ENCODE peak calls at places on chromosomes 16 and 17, in four cellular contexts. B, P, Q and Z are unnamed samples.
A peak's percentile ranks its signal among the peaks of the same experiment; 100 is the strongest.

GRCh38 chr17:1649844-1650409 is at the start of gene RILP:
- DNase-seq in B (peak; percentile 89), Q (peak; percentile 68), P (peak; percentile 40), Z (peak; percentile 64)

GRCh38 chr17:34261568-34261967 is 6.5 kb downstream of the CCL2 start:
- DNase-seq in Q (no peak), P (no peak), B (no peak), Z (no peak)

GRCh38 chr17:33520404-33521032 is 227.4 kb upstream of the ASIC2 start:
- DNase-seq in B (no peak), Q (no peak), P (no peak), Z (no peak)

GRCh38 chr17:37824534-37825485 is 80.0 kb upstream of the HNF1B start:
- DNase-seq in B (no peak), P (peak; percentile 92), Q (peak; percentile 92), Z (peak; percentile 96)

GRCh38 chr17:57773557-57773956 is 28.5 kb upstream of the CCDC182 start:
- DNase-seq in P (no peak), B (no peak), Q (no peak), Z (no peak)

GRCh38 chr17:75762513-75763268 is 2.3 kb downstream of the GALK1 start:
- DNase-seq in P (no peak), B (no peak), Q (peak; percentile 56), Z (peak; percentile 66)

GRCh38 chr17:29643817-29644160 is 21.1 kb upstream of the CORO6 start:
- DNase-seq in B (no peak), P (no peak), Q (no peak), Z (no peak)

GRCh38 chr17:72590382-72590781 is 469.6 kb downstream of the SOX9 start:
- DNase-seq in P (peak; percentile 80), Q (peak; percentile 73), B (no peak), Z (peak; percentile 52)

GRCh38 chr17:32628645-32629044 is 141.9 kb downstream of the CDK5R1 start:
- DNase-seq in Q (no peak), B (no peak), P (no peak), Z (no peak)

GRCh38 chr16:12439443-12440232 is 364.0 kb downstream of the CPPED1 start:
- DNase-seq in Q (no peak), B (no peak), P (no peak), Z (no peak)

GRCh38 chr16:4415538-4416199 is 727 bp downstream of the CORO7 start:
- DNase-seq in P (peak; percentile 21), B (peak; percentile 59), Q (no peak), Z (no peak)

GRCh38 chr17:47801176-47801765 is 20.3 kb downstream of the OSBPL7 start:
- DNase-seq in P (no peak), B (no peak), Q (no peak), Z (no peak)

GRCh38 chr17:45414997-45415881 is 17.4 kb downstream of the ARHGAP27 start:
- DNase-seq in B (no peak), P (no peak), Q (no peak), Z (no peak)

GRCh38 chr16:22660441-22661160 is 149.9 kb downstream of the NPIPB5 start:
- DNase-seq in Q (peak; percentile 52), P (no peak), B (no peak), Z (no peak)

GRCh38 chr16:30780549-30780948 is 6.5 kb downstream of the ZNF629 start:
- DNase-seq in P (no peak), Q (no peak), B (no peak), Z (no peak)

GRCh38 chr17:49762148-49762941 is 1.6 kb downstream of the FAM117A start:
- DNase-seq in P (no peak), Q (peak; percentile 79), B (no peak), Z (peak; percentile 74)

GRCh38 chr16:83727018-83727417 is 80.8 kb upstream of the HSBP1 start:
- DNase-seq in P (peak; percentile 90), B (no peak), Q (no peak), Z (no peak)

GRCh38 chr17:10729334-10730193 is at the start of gene TMEM220:
- DNase-seq in B (peak; percentile 82), P (peak; percentile 78), Q (peak; percentile 5), Z (peak; percentile 11)

GRCh38 chr17:11300201-11300600 is 59.2 kb downstream of the SHISA6 start:
- DNase-seq in B (no peak), P (no peak), Q (no peak), Z (no peak)

GRCh38 chr16:55418586-55418985 is 60.4 kb upstream of the MMP2 start:
- DNase-seq in Q (no peak), B (no peak), P (peak; percentile 2), Z (no peak)

GRCh38 chr17:6592193-6592592 is 35.8 kb upstream of the PITPNM3 start:
- DNase-seq in B (no peak), Q (peak; percentile 29), P (peak; percentile 71), Z (no peak)

GRCh38 chr17:66526827-66527226 is 224.4 kb downstream of the PRKCA start:
- DNase-seq in P (no peak), B (no peak), Q (no peak), Z (no peak)

GRCh38 chr17:50290074-50290702 is 15.9 kb downstream of the TMEM92 start:
- DNase-seq in P (peak; percentile 99), B (peak; percentile 85), Q (peak; percentile 89), Z (peak; percentile 85)

GRCh38 chr16:55510185-55510805 is 1.4 kb downstream of the LPCAT2 start:
- DNase-seq in P (no peak), Q (no peak), B (no peak), Z (no peak)

GRCh38 chr17:3602499-3602898 is 6.7 kb downstream of the TRPV1 start:
- DNase-seq in B (no peak), P (peak; percentile 8), Q (no peak), Z (no peak)

GRCh38 chr16:67399749-67400704 is 6.7 kb upstream of the TPPP3 start:
- DNase-seq in B (no peak), P (no peak), Q (no peak), Z (no peak)
- TF ChIP-seq CTCF in B (no peak), P (no peak), Q (no peak), Z (no peak)

GRCh38 chr17:55072910-55073309 is 104.3 kb downstream of the STXBP4 start:
- DNase-seq in Q (no peak), P (no peak), B (no peak), Z (no peak)
- H3K27ac ChIP-seq in Q (no peak overlapping the region), P (no peak overlapping the region), B (no peak overlapping the region), Z (no peak overlapping the region)

DNA sequence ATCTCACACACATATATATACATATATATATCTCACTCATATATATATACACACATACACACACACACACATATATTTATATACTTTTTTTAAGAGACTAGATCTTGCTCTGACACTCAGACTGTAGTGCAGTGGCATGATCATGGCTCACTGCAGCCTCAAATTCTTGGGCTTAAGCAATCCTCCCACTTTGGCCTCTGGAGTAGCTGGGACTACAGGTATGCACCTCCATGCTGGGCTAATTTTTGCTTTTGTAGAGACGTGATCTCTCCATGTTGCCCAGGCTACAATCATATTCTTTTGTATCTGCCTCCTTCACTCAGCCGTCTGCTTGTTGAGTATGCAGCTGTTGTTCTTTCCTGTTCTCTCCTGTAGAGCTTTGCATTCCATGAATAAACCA is 60.6 kb downstream of the HS3ST3B1 start:
- DNase-seq in Q (no peak), P (no peak), B (no peak), Z (no peak)
- H3K4me1 ChIP-seq in Q (no peaks in the 10 kb centered on the region), P (no peaks in the 10 kb centered on the region), B (peaks cover 1% of the 10 kb centered on the region), Z (no peaks in the 10 kb centered on the region)

GRCh38 chr17:52298881-52299280 is 140.4 kb upstream of the CA10 start:
- DNase-seq in B (no peak), P (no peak), Q (no peak), Z (no peak)

GRCh38 chr17:52297230-52298010 is 138.9 kb upstream of the CA10 start:
- DNase-seq in P (no peak), Q (peak; percentile 24), B (no peak), Z (no peak)
- TF ChIP-seq CTCF in P (no peak), Q (peak; percentile 65), B (no peak), Z (peak; percentile 70)

GRCh38 chr16:50367777-50368409 is 895 bp downstream of the BRD7 start:
- DNase-seq in P (no peak), B (no peak), Q (peak; percentile 63), Z (peak; percentile 32)
- H3K27ac ChIP-seq in P (peak overlapping the region; percentile 35), B (peak overlapping the region; percentile 72), Q (peak overlapping the region; percentile 75), Z (peak overlapping the region; percentile 32)

GRCh38 chr16:48446534-48446920 is 61.3 kb upstream of the SIAH1 start:
- DNase-seq in Q (no peak), P (no peak), B (no peak), Z (no peak)
- H3K4me1 ChIP-seq in Q (peaks cover 12% of the 10 kb centered on the region), P (peaks cover 13% of the 10 kb centered on the region), B (peaks cover 4% of the 10 kb centered on the region), Z (peaks cover 5% of the 10 kb centered on the region)

GRCh38 chr16:1983544-1984346 is at the start of gene GFER:
- DNase-seq in B (peak; percentile 89), P (peak; percentile 89), Q (peak; percentile 82), Z (peak; percentile 40)

GRCh38 chr16:1981972-1982574 is 804 bp upstream of the NOXO1 start:
- DNase-seq in Q (peak; percentile 68), P (no peak), B (no peak), Z (no peak)

GRCh38 chr16:1984347-1985225 is 593 bp downstream of the GFER start:
- DNase-seq in B (no peak), Q (peak; percentile 6), P (peak; percentile 42), Z (no peak)

GRCh38 chr16:1981398-1981836 is at the start of gene NOXO1:
- DNase-seq in B (no peak), Q (peak; percentile 14), P (no peak), Z (no peak)

DNA sequence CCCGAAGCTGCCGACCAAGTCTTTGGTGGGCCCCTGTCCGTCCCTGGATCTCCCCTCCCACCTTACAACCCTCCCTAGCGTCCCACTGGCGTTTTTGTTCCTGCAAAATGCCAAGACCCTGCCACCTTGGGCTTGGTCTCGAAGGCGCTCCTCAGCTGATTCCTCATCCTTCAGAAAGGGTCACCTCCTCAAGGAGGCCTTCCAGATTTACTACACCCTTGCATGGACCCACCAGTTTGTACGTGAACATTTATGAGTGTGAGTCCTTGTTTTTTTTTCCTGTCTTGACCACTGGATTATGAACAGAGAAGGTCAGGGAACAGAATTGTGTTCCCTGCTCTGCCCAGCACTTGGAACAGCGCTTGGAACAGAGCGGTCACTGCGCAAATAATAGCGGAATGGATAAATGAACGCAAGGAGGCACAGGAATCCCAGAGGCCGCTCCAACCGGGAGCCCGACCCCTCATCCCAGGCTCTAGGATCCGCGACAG is 895 bp upstream of the GFER start:
- DNase-seq in B (no peak), Q (no peak), P (no peak), Z (no peak)
- TF ChIP-seq CTCF in B (no peak), Q (no peak), P (peak; percentile 21), Z (no peak)

GRCh38 chr17:40178021-40178601 is 841 bp downstream of the RAPGEFL1 start:
- DNase-seq in P (no peak), B (no peak), Q (no peak), Z (no peak)
- H3K27ac ChIP-seq in P (no peak overlapping the region), B (no peak overlapping the region), Q (no peak overlapping the region), Z (no peak overlapping the region)